ENCODE peak calls at places on chromosome 9, in eight cellular contexts. K is A549; A is stimulated activated naive CD8-positive, alpha-beta T cell treated with anti-CD3 and anti-CD28 coated beads, Interleukin-15, amount 100 ng/mL, for 72 hours; H is Panc1; P is HCT116; U is left cardiac atrium; C is psoas muscle; M is WTC11. S is an unnamed sample.

GRCh38 chr9:125759812-125760134 is 12.6 kb downstream of the PBX3 start:
- ATAC-seq in C (no peak), U (no peak), K (no peak), P (no peak), A (no peak), M (peak), H (no peak), S (no peak)

GRCh38 chr9:116952434-116952805 is 265.3 kb downstream of the TRIM32 start:
- ATAC-seq in K (no peak), C (no peak), H (no peak), U (no peak), A (no peak), P (no peak), M (no peak), S (no peak)

GRCh38 chr9:134442087-134442470 is 115.8 kb downstream of the RXRA start:
- ATAC-seq in K (no peak), H (no peak), P (no peak), A (no peak), M (no peak), C (no peak), U (peak), S (no peak)

GRCh38 chr9:20552874-20553624 is 69.2 kb downstream of the MLLT3 start:
- ATAC-seq in P (no peak), M (no peak), C (peak), K (peak), A (peak), U (no peak), H (no peak), S (peak)

GRCh38 chr9:124489222-124489621 is 18.0 kb downstream of the NR5A1 start:
- ATAC-seq in P (no peak), K (no peak), A (no peak), C (no peak), H (no peak), U (no peak), M (no peak), S (no peak)

GRCh38 chr9:135479469-135480052 is at the start of gene PPP1R26:
- ATAC-seq in M (peak), U (peak), H (peak), K (no peak), A (peak), C (no peak), P (peak), S (peak)

GRCh38 chr9:94638335-94639044 is 828 bp downstream of the FBP1 start:
- ATAC-seq in K (peak), U (no peak), A (no peak), M (peak), H (no peak), P (no peak), C (peak), S (no peak)

GRCh38 chr9:92324889-92325268 is 271 bp downstream of the NOL8 start:
- ATAC-seq in M (peak), P (peak), U (peak), K (peak), C (peak), H (peak), A (peak), S (peak)

GRCh38 chr9:4740373-4740622 is 704 bp downstream of the AK3 start:
- ATAC-seq in A (no peak), M (no peak), H (no peak), P (no peak), K (no peak), C (peak), U (no peak), S (no peak)

GRCh38 chr9:95409650-95410426 is 92.3 kb upstream of the FANCC start:
- ATAC-seq in M (no peak), U (no peak), H (no peak), A (no peak), C (no peak), P (no peak), K (no peak), S (no peak)

GRCh38 chr9:22813520-22813919 is 366.9 kb downstream of the DMRTA1 start:
- ATAC-seq in C (no peak), U (no peak), M (peak), P (no peak), K (no peak), A (no peak), H (no peak), S (no peak)

GRCh38 chr9:38195737-38196161 is 126.7 kb upstream of the SHB start:
- ATAC-seq in H (no peak), P (no peak), M (no peak), C (no peak), U (peak), K (no peak), A (no peak), S (no peak)

GRCh38 chr9:34403554-34404380 is 27.1 kb upstream of the MYORG start:
- ATAC-seq in H (peak), M (peak), K (peak), C (peak), P (peak), U (peak), A (no peak), S (peak)

GRCh38 chr9:134592018-134592818 is 49.4 kb upstream of the COL5A1 start:
- ATAC-seq in A (no peak), P (no peak), U (peak), C (peak), K (peak), H (no peak), M (no peak), S (no peak)

GRCh38 chr9:35728041-35728971 is 3.7 kb downstream of the TLN1 start:
- ATAC-seq in C (peak), M (peak), P (no peak), U (peak), A (peak), H (no peak), K (no peak), S (peak)

GRCh38 chr9:136178773-136179075 is 26.2 kb downstream of the LHX3 start:
- ATAC-seq in H (no peak), A (no peak), U (no peak), M (no peak), K (peak), C (no peak), P (no peak), S (no peak)

S was measured in activated T-helper 17 cell treated with anti-CD3 and anti-CD28 coated beads, Interleukin-2, amount 50 U/mL, for 72 hours.